ENCODE peak calls at places on chromosomes 5 and 9, in ten cellular contexts. O is Ammon's horn; M is activated CD8-positive, alpha-beta memory T cell treated with anti-CD3 and anti-CD28 coated beads for 4 hours; Q is CD8-positive, alpha-beta T cell; Z is NCI-H748 treated with DMSO at 0.1 percent for 48 hours; B is neural crest cell; P is NAMALWA; X is heart right ventricle; H is AG09309; F is foreskin fibroblast. L is an unnamed sample.

GRCh38 chr9:92977279-92977678 is 30.0 kb downstream of the FGD3 start:
- DNase-seq in O (no peak), M (no peak), Q (no peak), Z (no peak), B (no peak), P (no peak), X (no peak), H (no peak), F (no peak), L (no peak)

GRCh38 chr9:121783523-121784507 is 132.4 kb downstream of the DAB2IP start:
- DNase-seq in O (peak; percentile 31), M (no peak), Q (peak; percentile 3), Z (no peak), B (no peak), P (no peak), X (peak; percentile 4), H (no peak), F (no peak), L (peak; percentile 43)

GRCh38 chr9:21584890-21585289 is 102.8 kb upstream of the IFNE start:
- DNase-seq in O (no peak), M (no peak), Q (no peak), Z (no peak), B (no peak), P (no peak), X (no peak), H (no peak), F (no peak), L (no peak)

GRCh38 chr9:127144670-127145458 is 22.4 kb upstream of the ANGPTL2 start:
- DNase-seq in O (no peak), M (no peak), Q (no peak), Z (no peak), B (no peak), P (no peak), X (peak; percentile 58), H (no peak), F (no peak), L (no peak)

GRCh38 chr9:116985636-116986414 is 298.7 kb downstream of the TRIM32 start:
- DNase-seq in O (no peak), M (no peak), Q (no peak), Z (no peak), B (no peak), P (no peak), X (no peak), H (no peak), F (no peak), L (no peak)

GRCh38 chr9:133331641-133332380 is 4.2 kb downstream of the SURF6 start:
- DNase-seq in O (no peak), M (no peak), Q (peak; percentile 4), Z (no peak), B (no peak), P (no peak), X (no peak), H (no peak), F (no peak), L (no peak)

GRCh38 chr5:174735498-174736350 is 11.3 kb downstream of the MSX2 start:
- DNase-seq in O (peak; percentile 36), M (no peak), Q (no peak), Z (peak; percentile 45), B (no peak), P (no peak), X (no peak), H (no peak), F (no peak), L (no peak)

GRCh38 chr9:112009656-112010055 is 113.0 kb downstream of the UGCG start:
- DNase-seq in O (no peak), M (no peak), Q (no peak), Z (no peak), B (no peak), P (no peak), X (no peak), H (no peak), F (peak; percentile 38), L (no peak)